ENCODE peak calls at places on chromosome 17, in four cellular contexts. One of them, this sample, is unnamed.

GRCh38 chr17:80252871-80253270 is 7.8 kb upstream of the RNF213 start:
- DNase-seq in mesenchymal stem cell: no peak
- DNase-seq in OCI-LY7: peak
- DNase-seq in substantia nigra: no peak
- DNase-seq in this sample: no peak

GRCh38 chr17:83199500-83200201 is 120.2 kb downstream of the METRNL start:
- DNase-seq in mesenchymal stem cell: no peak
- DNase-seq in substantia nigra: no peak
- DNase-seq in OCI-LY7: peak
- DNase-seq in this sample: no peak

GRCh38 chr17:27352481-27353460 is 58.9 kb downstream of the WSB1 start:
- DNase-seq in mesenchymal stem cell: no peak
- DNase-seq in substantia nigra: no peak
- DNase-seq in OCI-LY7: no peak
- DNase-seq in this sample: peak

GRCh38 chr17:68682913-68683312 is 81.7 kb upstream of the FAM20A start:
- DNase-seq in mesenchymal stem cell: no peak
- DNase-seq in substantia nigra: no peak
- DNase-seq in OCI-LY7: no peak
- DNase-seq in this sample: no peak

GRCh38 chr17:266701-267656 is 85.5 kb upstream of the DOC2B start:
- DNase-seq in substantia nigra: peak
- DNase-seq in mesenchymal stem cell: no peak
- DNase-seq in OCI-LY7: no peak
- DNase-seq in this sample: peak

GRCh38 chr17:1541367-1541904 is 21.2 kb downstream of the PITPNA start:
- DNase-seq in OCI-LY7: no peak
- DNase-seq in mesenchymal stem cell: no peak
- DNase-seq in substantia nigra: no peak
- DNase-seq in this sample: no peak

GRCh38 chr17:36665417-36665816 is 64.0 kb downstream of the MRM1 start:
- DNase-seq in OCI-LY7: no peak
- DNase-seq in substantia nigra: no peak
- DNase-seq in mesenchymal stem cell: no peak
- DNase-seq in this sample: peak

GRCh38 chr17:38583833-38584349 is 21.9 kb downstream of the SRCIN1 start:
- DNase-seq in mesenchymal stem cell: no peak
- DNase-seq in substantia nigra: no peak
- DNase-seq in OCI-LY7: no peak
- DNase-seq in this sample: no peak

GRCh38 chr17:60154616-60155426 is 5.0 kb downstream of the CA4 start:
- DNase-seq in OCI-LY7: no peak
- DNase-seq in substantia nigra: peak
- DNase-seq in mesenchymal stem cell: no peak
- DNase-seq in this sample: peak

GRCh38 chr17:46154151-46154816 is 38.9 kb downstream of the KANSL1 start:
- DNase-seq in mesenchymal stem cell: peak
- DNase-seq in OCI-LY7: peak
- DNase-seq in substantia nigra: no peak
- DNase-seq in this sample: peak

GRCh38 chr17:76202516-76202915 is 37.8 kb downstream of the RNF157 start:
- DNase-seq in mesenchymal stem cell: peak
- DNase-seq in OCI-LY7: no peak
- DNase-seq in substantia nigra: no peak
- DNase-seq in this sample: no peak

GRCh38 chr17:44522883-44523671 is 19.9 kb upstream of the GPATCH8 start:
- DNase-seq in OCI-LY7: peak
- DNase-seq in substantia nigra: peak
- DNase-seq in mesenchymal stem cell: peak
- DNase-seq in this sample: no peak

GRCh38 chr17:79835470-79835899 is 3.8 kb downstream of the CBX4 start:
- DNase-seq in OCI-LY7: no peak
- DNase-seq in substantia nigra: no peak
- DNase-seq in mesenchymal stem cell: no peak
- DNase-seq in this sample: no peak

GRCh38 chr17:29140631-29141483 is 39.3 kb downstream of the MYO18A start:
- DNase-seq in substantia nigra: peak
- DNase-seq in OCI-LY7: peak
- DNase-seq in mesenchymal stem cell: peak
- DNase-seq in this sample: no peak

GRCh38 chr17:46964315-46965265 is 14.5 kb downstream of the RPRML start:
- DNase-seq in mesenchymal stem cell: peak
- DNase-seq in OCI-LY7: no peak
- DNase-seq in substantia nigra: no peak
- DNase-seq in this sample: no peak

GRCh38 chr17:40459646-40460584 is 16.7 kb downstream of the IGFBP4 start:
- DNase-seq in substantia nigra: no peak
- DNase-seq in OCI-LY7: no peak
- DNase-seq in mesenchymal stem cell: no peak
- DNase-seq in this sample: no peak

GRCh38 chr17:31085563-31085962 is 9.2 kb upstream of the NF1 start:
- DNase-seq in mesenchymal stem cell: peak
- DNase-seq in OCI-LY7: no peak
- DNase-seq in substantia nigra: no peak
- DNase-seq in this sample: peak

GRCh38 chr17:31663576-31663975 is 195.5 kb downstream of the COPRS start:
- DNase-seq in substantia nigra: no peak
- DNase-seq in mesenchymal stem cell: peak
- DNase-seq in OCI-LY7: no peak
- DNase-seq in this sample: no peak

GRCh38 chr17:3574231-3574630 is 16.6 kb upstream of the TRPV3 start:
- DNase-seq in substantia nigra: no peak
- DNase-seq in mesenchymal stem cell: no peak
- DNase-seq in OCI-LY7: no peak
- DNase-seq in this sample: no peak

GRCh38 chr17:39735882-39736281 is 1.9 kb upstream of the GRB7 start:
- DNase-seq in substantia nigra: no peak
- DNase-seq in OCI-LY7: no peak
- DNase-seq in mesenchymal stem cell: no peak
- DNase-seq in this sample: no peak

GRCh38 chr17:17710728-17711541 is 29.7 kb downstream of the RAI1 start:
- DNase-seq in substantia nigra: no peak
- DNase-seq in mesenchymal stem cell: peak
- DNase-seq in OCI-LY7: no peak
- DNase-seq in this sample: peak

GRCh38 chr17:147796-148740 is 10.7 kb downstream of the SCGB1C2 start:
- DNase-seq in mesenchymal stem cell: no peak
- DNase-seq in substantia nigra: no peak
- DNase-seq in OCI-LY7: no peak
- DNase-seq in this sample: no peak

GRCh38 chr17:50356418-50356817 is 10.5 kb downstream of the XYLT2 start:
- DNase-seq in substantia nigra: no peak
- DNase-seq in OCI-LY7: no peak
- DNase-seq in mesenchymal stem cell: no peak
- DNase-seq in this sample: no peak

GRCh38 chr17:28367641-28368305 is 2.3 kb downstream of the VTN start:
- DNase-seq in substantia nigra: no peak
- DNase-seq in OCI-LY7: no peak
- DNase-seq in mesenchymal stem cell: no peak
- DNase-seq in this sample: no peak

GRCh38 chr17:5772720-5773119 is 188.4 kb upstream of the NLRP1 start:
- DNase-seq in substantia nigra: no peak
- DNase-seq in OCI-LY7: no peak
- DNase-seq in mesenchymal stem cell: peak
- DNase-seq in this sample: peak

GRCh38 chr17:48023408-48024148 is 14.0 kb downstream of the COPZ2 start:
- DNase-seq in substantia nigra: peak
- DNase-seq in mesenchymal stem cell: peak
- DNase-seq in OCI-LY7: peak
- DNase-seq in this sample: no peak

GRCh38 chr17:34398990-34399389 is 36.0 kb upstream of the CCL1 start:
- DNase-seq in substantia nigra: no peak
- DNase-seq in OCI-LY7: peak
- DNase-seq in mesenchymal stem cell: no peak
- DNase-seq in this sample: no peak

GRCh38 chr17:78925662-78926555 is 722 bp upstream of the TIMP2 start:
- DNase-seq in substantia nigra: peak
- DNase-seq in OCI-LY7: no peak
- DNase-seq in mesenchymal stem cell: peak
- DNase-seq in this sample: peak

GRCh38 chr17:46916211-46916610 is 6.7 kb upstream of the GOSR2 start:
- DNase-seq in mesenchymal stem cell: no peak
- DNase-seq in substantia nigra: no peak
- DNase-seq in OCI-LY7: no peak
- DNase-seq in this sample: peak

GRCh38 chr17:57678393-57678792 is 66.7 kb downstream of the CCDC182 start:
- DNase-seq in substantia nigra: no peak
- DNase-seq in mesenchymal stem cell: no peak
- DNase-seq in OCI-LY7: no peak
- DNase-seq in this sample: no peak

GRCh38 chr17:7261377-7262191 is 694 bp downstream of the CLDN7 start:
- DNase-seq in mesenchymal stem cell: no peak
- DNase-seq in OCI-LY7: no peak
- DNase-seq in substantia nigra: no peak
- DNase-seq in this sample: no peak
- H3K27ac ChIP-seq in mesenchymal stem cell: no peak
- H3K27ac ChIP-seq in OCI-LY7: no peak
- H3K27ac ChIP-seq in substantia nigra: no peak
- H3K27ac ChIP-seq in this sample: no peak

GRCh38 chr17:77210946-77211541 is 70.3 kb downstream of the SEC14L1 start:
- DNase-seq in mesenchymal stem cell: no peak
- DNase-seq in substantia nigra: no peak
- DNase-seq in OCI-LY7: peak
- DNase-seq in this sample: no peak

GRCh38 chr17:77213778-77214132 is 73.0 kb downstream of the SEC14L1 start:
- DNase-seq in mesenchymal stem cell: no peak
- DNase-seq in OCI-LY7: no peak
- DNase-seq in substantia nigra: no peak
- DNase-seq in this sample: no peak

GRCh38 chr17:77211681-77212080 is 70.9 kb downstream of the SEC14L1 start:
- DNase-seq in mesenchymal stem cell: no peak
- DNase-seq in OCI-LY7: peak
- DNase-seq in substantia nigra: no peak
- DNase-seq in this sample: no peak

GRCh38 chr17:77212833-77213777 is 72.3 kb downstream of the SEC14L1 start:
- DNase-seq in mesenchymal stem cell: no peak
- DNase-seq in substantia nigra: no peak
- DNase-seq in OCI-LY7: no peak
- DNase-seq in this sample: no peak

DNA sequence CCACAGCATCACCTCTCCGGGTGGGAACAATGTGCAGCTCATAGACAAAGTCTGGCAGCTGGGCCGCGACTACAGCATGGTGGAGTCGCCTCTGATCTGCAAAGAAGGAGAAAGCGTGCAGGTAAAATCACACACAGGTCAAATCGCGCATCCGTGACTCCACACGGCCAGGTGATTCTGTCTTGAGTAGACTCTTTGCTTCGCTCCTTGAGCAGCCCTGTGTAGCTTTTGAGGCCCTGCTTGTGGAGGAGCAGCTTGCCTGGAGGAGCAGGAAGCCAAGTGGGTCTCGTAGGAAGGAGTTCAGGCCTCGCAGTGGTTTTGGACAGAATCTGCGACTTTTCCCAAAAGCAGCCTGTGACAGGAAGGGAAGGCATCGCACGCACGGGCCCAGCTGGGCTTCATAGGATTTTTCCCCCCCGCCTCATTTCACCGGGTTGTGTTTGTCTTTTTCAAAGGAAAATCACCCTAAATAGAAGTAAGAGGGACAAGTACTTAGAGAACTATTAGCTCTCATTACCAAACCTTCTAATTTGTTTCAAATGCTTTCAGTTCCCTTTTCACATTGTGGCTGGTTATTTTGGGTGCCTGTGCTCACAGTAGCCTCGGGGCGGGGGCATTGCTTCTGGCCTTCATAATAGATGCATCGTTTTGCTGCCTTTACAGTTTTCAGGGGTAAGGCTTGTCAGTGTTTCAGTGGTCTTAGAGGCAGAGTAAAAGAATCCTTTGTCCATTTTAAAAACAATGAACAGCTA is 71.5 kb downstream of the SEC14L1 start:
- DNase-seq in mesenchymal stem cell: no peak
- DNase-seq in substantia nigra: no peak
- DNase-seq in OCI-LY7: peak
- DNase-seq in this sample: no peak
- H3K27ac ChIP-seq in mesenchymal stem cell: no peak
- H3K27ac ChIP-seq in substantia nigra: peak
- H3K27ac ChIP-seq in OCI-LY7: peak
- H3K27ac ChIP-seq in this sample: no peak

GRCh38 chr17:74641224-74641948 is 17.8 kb upstream of the CD300E start:
- DNase-seq in mesenchymal stem cell: no peak
- DNase-seq in OCI-LY7: no peak
- DNase-seq in substantia nigra: no peak
- DNase-seq in this sample: no peak
- H3K27ac ChIP-seq in mesenchymal stem cell: no peak
- H3K27ac ChIP-seq in OCI-LY7: no peak
- H3K27ac ChIP-seq in substantia nigra: no peak
- H3K27ac ChIP-seq in this sample: no peak

GRCh38 chr17:55177914-55178217 is 86.9 kb upstream of the HLF start:
- DNase-seq in mesenchymal stem cell: no peak
- DNase-seq in OCI-LY7: no peak
- DNase-seq in substantia nigra: no peak
- DNase-seq in this sample: no peak

GRCh38 chr17:55172612-55173011 is 92.1 kb upstream of the HLF start:
- DNase-seq in OCI-LY7: no peak
- DNase-seq in substantia nigra: no peak
- DNase-seq in mesenchymal stem cell: no peak
- DNase-seq in this sample: no peak

GRCh38 chr17:55177159-55177913 is 87.4 kb upstream of the HLF start:
- DNase-seq in substantia nigra: no peak
- DNase-seq in mesenchymal stem cell: no peak
- DNase-seq in OCI-LY7: peak
- DNase-seq in this sample: no peak

GRCh38 chr17:55174133-55174532 is 90.6 kb upstream of the HLF start:
- DNase-seq in OCI-LY7: no peak
- DNase-seq in substantia nigra: no peak
- DNase-seq in mesenchymal stem cell: no peak
- DNase-seq in this sample: no peak

GRCh38 chr17:55175788-55176425 is 88.9 kb upstream of the HLF start:
- DNase-seq in OCI-LY7: peak
- DNase-seq in mesenchymal stem cell: no peak
- DNase-seq in substantia nigra: no peak
- DNase-seq in this sample: no peak
- H3K27ac ChIP-seq in OCI-LY7: peak
- H3K27ac ChIP-seq in mesenchymal stem cell: no peak
- H3K27ac ChIP-seq in substantia nigra: no peak
- H3K27ac ChIP-seq in this sample: no peak

GRCh38 chr17:19354748-19355147 is 7.8 kb downstream of the B9D1 start:
- DNase-seq in substantia nigra: no peak
- DNase-seq in OCI-LY7: no peak
- DNase-seq in mesenchymal stem cell: no peak
- DNase-seq in this sample: no peak

GRCh38 chr17:19348806-19349205 is 13.7 kb downstream of the B9D1 start:
- DNase-seq in OCI-LY7: no peak
- DNase-seq in substantia nigra: no peak
- DNase-seq in mesenchymal stem cell: no peak
- DNase-seq in this sample: no peak

GRCh38 chr17:19357351-19358140 is 5.0 kb downstream of the B9D1 start:
- DNase-seq in mesenchymal stem cell: no peak
- DNase-seq in substantia nigra: no peak
- DNase-seq in OCI-LY7: no peak
- DNase-seq in this sample: no peak

GRCh38 chr17:19359151-19359550 is 3.4 kb downstream of the B9D1 start:
- DNase-seq in mesenchymal stem cell: no peak
- DNase-seq in substantia nigra: no peak
- DNase-seq in OCI-LY7: no peak
- DNase-seq in this sample: no peak

GRCh38 chr17:19354123-19354522 is 8.4 kb downstream of the B9D1 start:
- DNase-seq in substantia nigra: no peak
- DNase-seq in OCI-LY7: no peak
- DNase-seq in mesenchymal stem cell: peak
- DNase-seq in this sample: peak
- H3K27ac ChIP-seq in substantia nigra: no peak
- H3K27ac ChIP-seq in OCI-LY7: no peak
- H3K27ac ChIP-seq in mesenchymal stem cell: no peak
- H3K27ac ChIP-seq in this sample: no peak